ENCODE peak calls at places on chromosomes 2 and 18, in seven cellular contexts. Q, M, V, T, D, L and S are unnamed samples.

GRCh38 chr2:145066795-145067194 is 546.9 kb upstream of the ZEB2 start:
- DNase-seq in M (no peak), L (no peak), D (no peak), Q (no peak), V (peak; percentile 0), T (no peak), S (no peak)

GRCh38 chr18:34929336-34929780 is 111.9 kb upstream of the MAPRE2 start:
- DNase-seq in T (no peak), L (no peak), Q (peak; percentile 64), M (peak; percentile 91), D (peak; percentile 90), V (no peak), S (no peak)

GRCh38 chr2:42614838-42615237 is 46.4 kb downstream of the MTA3 start:
- DNase-seq in L (peak; percentile 4), T (no peak), D (peak; percentile 25), Q (no peak), M (no peak), V (no peak), S (no peak)

GRCh38 chr2:221402072-221402471 is 170.0 kb downstream of the EPHA4 start:
- DNase-seq in Q (no peak), V (no peak), M (peak; percentile 80), D (peak; percentile 53), L (no peak), T (no peak), S (no peak)

GRCh38 chr2:205883965-205884364 is 201.7 kb downstream of the NRP2 start:
- DNase-seq in L (no peak), T (no peak), V (no peak), M (no peak), D (no peak), Q (no peak), S (no peak)

GRCh38 chr18:58556333-58557012 is 72.4 kb downstream of the ALPK2 start:
- DNase-seq in D (peak; percentile 36), L (peak; percentile 92), T (no peak), Q (peak; percentile 90), V (peak; percentile 50), M (no peak), S (no peak)

GRCh38 chr2:72847916-72848315 is 22.1 kb upstream of the EXOC6B start:
- DNase-seq in M (no peak), L (no peak), T (no peak), Q (no peak), D (no peak), V (no peak), S (no peak)

GRCh38 chr2:236790991-236791390 is 221.4 kb downstream of the ACKR3 start:
- DNase-seq in V (no peak), D (no peak), M (no peak), L (no peak), T (no peak), Q (no peak), S (no peak)

GRCh38 chr2:64202206-64202864 is 58.1 kb upstream of the PELI1 start:
- DNase-seq in T (no peak), Q (peak; percentile 56), D (peak; percentile 99), L (peak; percentile 58), M (peak; percentile 83), V (no peak), S (no peak)

GRCh38 chr2:11506611-11506969 is 27.3 kb upstream of the GREB1 start:
- DNase-seq in M (no peak), D (no peak), V (no peak), Q (no peak), L (no peak), T (no peak), S (no peak)

GRCh38 chr2:66446178-66446860 is 11.4 kb downstream of the MEIS1 start:
- DNase-seq in D (peak; percentile 87), T (peak; percentile 69), L (no peak), Q (peak; percentile 70), V (no peak), M (no peak), S (no peak)

GRCh38 chr2:127528487-127528886 is 2.2 kb upstream of the IWS1 start:
- DNase-seq in L (peak; percentile 48), D (no peak), M (no peak), Q (peak; percentile 85), T (no peak), V (no peak), S (no peak)

GRCh38 chr18:26480897-26481795 is 67.2 kb downstream of the KCTD1 start:
- DNase-seq in L (no peak), T (no peak), V (no peak), Q (peak; percentile 48), D (peak; percentile 89), M (peak; percentile 96), S (no peak)

GRCh38 chr18:79590191-79591039 is 89.2 kb upstream of the CTDP1 start:
- DNase-seq in L (no peak), V (no peak), M (no peak), Q (no peak), T (no peak), D (no peak), S (no peak)

GRCh38 chr2:154670083-154670482 is 28.4 kb upstream of the KCNJ3 start:
- DNase-seq in Q (no peak), D (no peak), L (no peak), T (no peak), M (no peak), V (no peak), S (no peak)

DNA sequence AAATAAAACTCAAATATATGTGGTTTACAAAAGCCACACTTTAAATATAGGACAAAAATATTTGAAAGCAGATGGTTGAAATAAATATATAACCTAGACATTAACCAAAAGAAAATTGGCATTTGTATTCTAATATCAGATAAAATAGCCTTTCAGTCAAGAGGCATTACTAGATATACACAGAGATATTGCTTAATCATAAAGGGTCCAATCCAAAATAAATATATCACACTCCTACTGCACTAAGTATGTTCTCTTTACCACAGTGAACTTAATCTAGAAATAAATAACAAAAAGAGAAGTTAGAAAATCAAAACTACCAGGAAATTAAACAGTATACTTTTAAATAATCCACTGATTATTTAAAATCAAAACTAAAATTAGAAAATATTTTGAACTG is 34.2 kb upstream of the KCNJ3 start:
- DNase-seq in D (no peak), Q (no peak), T (no peak), M (no peak), L (no peak), V (no peak), S (no peak)
- H3K18ac ChIP-seq in D (no peak overlapping the region), Q (no peak overlapping the region), T (no peak overlapping the region), M (no peak overlapping the region), L (no peak overlapping the region), V (no peak overlapping the region), S (no peak overlapping the region)

GRCh38 chr2:161371869-161372268 is 44.2 kb upstream of the TBR1 start:
- DNase-seq in T (no peak), V (no peak), Q (peak; percentile 90), D (no peak), M (no peak), L (no peak), S (no peak)

GRCh38 chr2:161370981-161371380 is 45.1 kb upstream of the TBR1 start:
- DNase-seq in Q (peak; percentile 76), T (no peak), V (no peak), M (no peak), D (no peak), L (no peak), S (no peak)

GRCh38 chr2:161362568-161363166 is 53.4 kb upstream of the TBR1 start:
- DNase-seq in Q (no peak), D (no peak), L (no peak), T (no peak), V (no peak), M (no peak), S (no peak)

GRCh38 chr2:161369311-161369710 is 46.8 kb upstream of the TBR1 start:
- DNase-seq in D (no peak), T (no peak), Q (peak; percentile 78), L (no peak), M (peak; percentile 8), V (no peak), S (no peak)

DNA sequence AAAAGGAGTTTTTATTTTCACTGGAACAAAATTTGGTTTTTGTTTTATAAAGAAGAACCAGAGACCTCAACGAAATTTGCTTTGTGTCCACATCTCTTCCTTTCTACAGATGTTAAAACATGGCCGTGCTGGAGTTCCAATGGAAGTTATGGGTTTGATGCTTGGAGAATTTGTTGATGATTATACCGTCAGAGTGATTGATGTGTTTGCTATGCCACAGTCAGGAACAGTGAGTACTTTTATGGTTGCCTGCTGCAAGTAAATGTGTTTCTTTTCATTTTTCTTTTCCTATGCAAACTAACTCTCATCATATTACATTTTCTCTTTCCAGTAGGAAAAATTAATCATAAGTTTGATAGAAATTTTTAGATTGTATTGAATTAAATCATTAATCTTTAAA is 48.4 kb upstream of the TBR1 start:
- DNase-seq in D (no peak), M (no peak), T (no peak), V (no peak), L (no peak), Q (no peak), S (no peak)
- H3K18ac ChIP-seq in D (no peak overlapping the region), M (no peak overlapping the region), T (no peak overlapping the region), V (no peak overlapping the region), L (no peak overlapping the region), Q (peak overlapping the region; percentile 39), S (no peak overlapping the region)

GRCh38 chr18:44126598-44126997 is 554.1 kb upstream of the SETBP1 start:
- DNase-seq in V (no peak), T (no peak), Q (no peak), L (no peak), M (no peak), D (no peak), S (no peak)

GRCh38 chr18:44123743-44124142 is 556.9 kb upstream of the SETBP1 start:
- DNase-seq in Q (no peak), D (no peak), T (no peak), V (no peak), M (no peak), L (no peak), S (no peak)

GRCh38 chr18:44130365-44130942 is 550.2 kb upstream of the SETBP1 start:
- DNase-seq in L (peak; percentile 3), V (peak; percentile 57), M (peak; percentile 3), Q (peak; percentile 64), D (peak; percentile 49), T (peak; percentile 36), S (no peak)

GRCh38 chr18:44133483-44133882 is 547.2 kb upstream of the SETBP1 start:
- DNase-seq in T (no peak), V (no peak), Q (no peak), D (no peak), M (no peak), L (no peak), S (no peak)

GRCh38 chr18:44128365-44128764 is 552.3 kb upstream of the SETBP1 start:
- DNase-seq in D (peak; percentile 15), T (no peak), L (no peak), Q (no peak), M (peak; percentile 8), V (no peak), S (no peak)
- H3K18ac ChIP-seq in D (no peak overlapping the region), T (no peak overlapping the region), L (no peak overlapping the region), Q (no peak overlapping the region), M (no peak overlapping the region), V (no peak overlapping the region), S (no peak overlapping the region)

GRCh38 chr2:128640847-128641360 is 322.2 kb upstream of the HS6ST1 start:
- DNase-seq in M (no peak), D (no peak), Q (no peak), T (no peak), V (no peak), L (no peak), S (no peak)

GRCh38 chr2:128642316-128642715 is 323.6 kb upstream of the HS6ST1 start:
- DNase-seq in M (no peak), L (no peak), V (no peak), D (no peak), Q (no peak), T (peak; percentile 14), S (no peak)

GRCh38 chr2:128640166-128640846 is 321.6 kb upstream of the HS6ST1 start:
- DNase-seq in D (no peak), L (no peak), T (no peak), M (no peak), Q (no peak), V (no peak), S (no peak)

GRCh38 chr2:128642801-128643200 is 324.1 kb upstream of the HS6ST1 start:
- DNase-seq in L (no peak), M (no peak), Q (no peak), D (no peak), V (no peak), T (no peak), S (no peak)

GRCh38 chr2:128641421-128642095 is 322.9 kb upstream of the HS6ST1 start:
- DNase-seq in M (no peak), Q (no peak), D (no peak), V (no peak), L (no peak), T (peak; percentile 21), S (no peak)
- H3K18ac ChIP-seq in M (no peak overlapping the region), Q (no peak overlapping the region), D (no peak overlapping the region), V (peak overlapping the region; percentile 58), L (no peak overlapping the region), T (peak overlapping the region; percentile 30), S (peak overlapping the region; percentile 34)